ENCODE peak calls at places on chromosomes 7 and 10, in four cellular contexts. One of them, this sample, is unnamed.

GRCh38 chr7:155870334-155871180 is 58.3 kb upstream of the SHH start:
- ATAC-seq in upper lobe of left lung: no peak
- ATAC-seq in GM12878: no peak
- ATAC-seq in A549: no peak
- ATAC-seq in this sample: no peak

GRCh38 chr10:26653004-26653403 is 44.5 kb upstream of the PDSS1 start:
- ATAC-seq in A549: no peak
- ATAC-seq in GM12878: no peak
- ATAC-seq in upper lobe of left lung: no peak
- ATAC-seq in this sample: no peak

GRCh38 chr7:70313251-70313650 is 715.0 kb downstream of the AUTS2 start:
- ATAC-seq in upper lobe of left lung: no peak
- ATAC-seq in GM12878: no peak
- ATAC-seq in A549: no peak
- ATAC-seq in this sample: no peak

GRCh38 chr7:105131033-105131656 is 117.1 kb downstream of the KMT2E start:
- ATAC-seq in A549: no peak
- ATAC-seq in upper lobe of left lung: no peak
- ATAC-seq in GM12878: peak
- ATAC-seq in this sample: no peak

GRCh38 chr10:6333973-6334372 is 131.2 kb downstream of the PFKFB3 start:
- ATAC-seq in A549: no peak
- ATAC-seq in GM12878: no peak
- ATAC-seq in upper lobe of left lung: no peak
- ATAC-seq in this sample: no peak

GRCh38 chr10:65787571-65787970 is 1138.3 kb upstream of the LRRTM3 start:
- ATAC-seq in upper lobe of left lung: no peak
- ATAC-seq in A549: no peak
- ATAC-seq in GM12878: no peak
- ATAC-seq in this sample: no peak

GRCh38 chr10:119138341-119139306 is 26.9 kb downstream of the SFXN4 start:
- ATAC-seq in GM12878: no peak
- ATAC-seq in A549: no peak
- ATAC-seq in upper lobe of left lung: peak
- ATAC-seq in this sample: no peak

GRCh38 chr7:128867842-128868623 is 5.4 kb downstream of the ATP6V1F start:
- ATAC-seq in A549: no peak
- ATAC-seq in GM12878: no peak
- ATAC-seq in upper lobe of left lung: no peak
- ATAC-seq in this sample: no peak

GRCh38 chr7:94453898-94454297 is 55.7 kb upstream of the CASD1 start:
- ATAC-seq in A549: no peak
- ATAC-seq in upper lobe of left lung: no peak
- ATAC-seq in GM12878: no peak
- ATAC-seq in this sample: peak

GRCh38 chr10:74079914-74080590 is 70.6 kb downstream of the AP3M1 start:
- ATAC-seq in A549: no peak
- ATAC-seq in upper lobe of left lung: no peak
- ATAC-seq in GM12878: no peak
- ATAC-seq in this sample: no peak

GRCh38 chr7:111732923-111733322 is 170.6 kb upstream of the IMMP2L start:
- ATAC-seq in GM12878: peak
- ATAC-seq in A549: no peak
- ATAC-seq in upper lobe of left lung: no peak
- ATAC-seq in this sample: no peak

GRCh38 chr10:60314306-60314940 is 75.3 kb downstream of the ANK3 start:
- ATAC-seq in A549: no peak
- ATAC-seq in upper lobe of left lung: no peak
- ATAC-seq in GM12878: no peak
- ATAC-seq in this sample: no peak

GRCh38 chr10:98411768-98412167 is 3.2 kb downstream of the PYROXD2 start:
- ATAC-seq in GM12878: no peak
- ATAC-seq in A549: no peak
- ATAC-seq in upper lobe of left lung: no peak
- ATAC-seq in this sample: no peak

GRCh38 chr7:18290865-18291264 is 204.7 kb upstream of the HDAC9 start:
- ATAC-seq in A549: no peak
- ATAC-seq in upper lobe of left lung: no peak
- ATAC-seq in GM12878: peak
- ATAC-seq in this sample: no peak

GRCh38 chr10:96789571-96790108 is 42.5 kb upstream of the LCOR start:
- ATAC-seq in upper lobe of left lung: no peak
- ATAC-seq in A549: peak
- ATAC-seq in GM12878: peak
- ATAC-seq in this sample: no peak

GRCh38 chr10:69243817-69244216 is 23.7 kb downstream of the HKDC1 start:
- ATAC-seq in A549: no peak
- ATAC-seq in GM12878: no peak
- ATAC-seq in upper lobe of left lung: no peak
- ATAC-seq in this sample: no peak

GRCh38 chr10:43939389-43939938 is 290.8 kb upstream of the ZNF32 start:
- ATAC-seq in upper lobe of left lung: no peak
- ATAC-seq in GM12878: no peak
- ATAC-seq in A549: no peak
- ATAC-seq in this sample: no peak

GRCh38 chr7:37531225-37531624 is 82.6 kb upstream of the ELMO1 start:
- ATAC-seq in A549: no peak
- ATAC-seq in GM12878: no peak
- ATAC-seq in upper lobe of left lung: no peak
- ATAC-seq in this sample: no peak

GRCh38 chr7:115649429-115649828 is 381.1 kb downstream of the TFEC start:
- ATAC-seq in A549: no peak
- ATAC-seq in upper lobe of left lung: no peak
- ATAC-seq in GM12878: no peak
- ATAC-seq in this sample: no peak

GRCh38 chr10:98405422-98405821 is 9.6 kb downstream of the PYROXD2 start:
- ATAC-seq in A549: no peak
- ATAC-seq in upper lobe of left lung: no peak
- ATAC-seq in GM12878: no peak
- ATAC-seq in this sample: peak

GRCh38 chr10:114498413-114499111 is 94.3 kb upstream of the AFAP1L2 start:
- ATAC-seq in GM12878: peak
- ATAC-seq in upper lobe of left lung: no peak
- ATAC-seq in A549: no peak
- ATAC-seq in this sample: no peak

GRCh38 chr7:41292457-41292856 is 410.4 kb downstream of the INHBA start:
- ATAC-seq in A549: no peak
- ATAC-seq in GM12878: no peak
- ATAC-seq in upper lobe of left lung: no peak
- ATAC-seq in this sample: no peak

GRCh38 chr10:10007972-10008371 is 1009.7 kb upstream of the CELF2 start:
- ATAC-seq in GM12878: no peak
- ATAC-seq in upper lobe of left lung: no peak
- ATAC-seq in A549: no peak
- ATAC-seq in this sample: no peak

GRCh38 chr10:114876602-114877300 is 55.2 kb downstream of the FHIP2A start:
- ATAC-seq in GM12878: peak
- ATAC-seq in A549: peak
- ATAC-seq in upper lobe of left lung: peak
- ATAC-seq in this sample: peak

GRCh38 chr7:87608443-87608842 is 7.8 kb upstream of the ABCB1 start:
- ATAC-seq in A549: no peak
- ATAC-seq in upper lobe of left lung: no peak
- ATAC-seq in GM12878: no peak
- ATAC-seq in this sample: no peak

GRCh38 chr10:76086571-76087260 is 655.3 kb downstream of the LRMDA start:
- ATAC-seq in A549: peak
- ATAC-seq in upper lobe of left lung: no peak
- ATAC-seq in GM12878: peak
- ATAC-seq in this sample: peak

GRCh38 chr10:31171402-31172120 is 139.9 kb upstream of the ZNF438 start:
- ATAC-seq in A549: no peak
- ATAC-seq in GM12878: no peak
- ATAC-seq in upper lobe of left lung: no peak
- ATAC-seq in this sample: no peak

GRCh38 chr10:103238506-103239252 is 7.0 kb upstream of the RPEL1 start:
- ATAC-seq in GM12878: no peak
- ATAC-seq in upper lobe of left lung: peak
- ATAC-seq in A549: peak
- ATAC-seq in this sample: peak

GRCh38 chr7:36650766-36651310 is 73.5 kb downstream of the AOAH start:
- ATAC-seq in A549: peak
- ATAC-seq in upper lobe of left lung: no peak
- ATAC-seq in GM12878: peak
- ATAC-seq in this sample: no peak

GRCh38 chr7:90298145-90299038 is 22.7 kb downstream of the FAM237B start:
- ATAC-seq in upper lobe of left lung: no peak
- ATAC-seq in A549: peak
- ATAC-seq in GM12878: peak
- ATAC-seq in this sample: peak

GRCh38 chr7:105830405-105831218 is 45.8 kb downstream of the ATXN7L1 start:
- ATAC-seq in GM12878: no peak
- ATAC-seq in A549: peak
- ATAC-seq in upper lobe of left lung: peak
- ATAC-seq in this sample: peak

GRCh38 chr10:70430489-70431445 is 10.7 kb downstream of the NODAL start:
- ATAC-seq in GM12878: no peak
- ATAC-seq in A549: no peak
- ATAC-seq in upper lobe of left lung: peak
- ATAC-seq in this sample: peak

GRCh38 chr10:11678074-11678793 is 63.9 kb upstream of the ECHDC3 start:
- ATAC-seq in upper lobe of left lung: no peak
- ATAC-seq in A549: no peak
- ATAC-seq in GM12878: peak
- ATAC-seq in this sample: no peak

GRCh38 chr10:11679946-11680345 is 62.2 kb upstream of the ECHDC3 start:
- ATAC-seq in upper lobe of left lung: no peak
- ATAC-seq in A549: no peak
- ATAC-seq in GM12878: no peak
- ATAC-seq in this sample: no peak

GRCh38 chr10:11682267-11682683 is 59.9 kb upstream of the ECHDC3 start:
- ATAC-seq in upper lobe of left lung: no peak
- ATAC-seq in A549: no peak
- ATAC-seq in GM12878: no peak
- ATAC-seq in this sample: no peak

GRCh38 chr10:11682896-11683295 is 59.3 kb upstream of the ECHDC3 start:
- ATAC-seq in GM12878: no peak
- ATAC-seq in upper lobe of left lung: no peak
- ATAC-seq in A549: no peak
- ATAC-seq in this sample: no peak

DNA sequence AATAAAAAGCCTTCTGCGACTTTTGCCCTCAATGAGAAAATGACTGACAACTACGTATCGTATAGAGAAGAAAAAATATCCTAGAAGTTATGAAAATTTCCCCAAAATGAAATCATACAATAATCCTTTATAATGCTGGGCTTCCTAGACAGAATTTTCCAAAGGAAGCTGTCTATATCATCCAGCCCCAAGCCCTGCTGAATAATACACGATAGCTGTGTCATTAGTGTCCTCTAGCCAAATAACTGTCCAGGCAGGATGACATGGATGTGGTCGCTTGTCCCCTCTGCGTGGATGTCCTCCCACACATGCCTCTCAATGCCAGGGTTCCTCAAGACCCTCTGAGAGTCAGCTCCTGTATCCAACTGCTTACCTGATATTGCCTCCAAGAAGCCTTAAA is 61.7 kb upstream of the ECHDC3 start:
- ATAC-seq in A549: no peak
- ATAC-seq in GM12878: no peak
- ATAC-seq in upper lobe of left lung: no peak
- ATAC-seq in this sample: no peak
- TF ChIP-seq EP300 in A549: no peak
- TF ChIP-seq EP300 in GM12878: no peak
- TF ChIP-seq EP300 in upper lobe of left lung: no peak
- TF ChIP-seq EP300 in this sample: no peak

GRCh38 chr10:22849077-22849810 is 78.6 kb upstream of the ARMC3 start:
- ATAC-seq in GM12878: peak
- ATAC-seq in upper lobe of left lung: peak
- ATAC-seq in A549: no peak
- ATAC-seq in this sample: peak
- TF ChIP-seq EP300 in GM12878: no peak
- TF ChIP-seq EP300 in upper lobe of left lung: no peak
- TF ChIP-seq EP300 in A549: no peak
- TF ChIP-seq EP300 in this sample: no peak

GRCh38 chr10:32501906-32502305 is 56.0 kb downstream of the CCDC7 start:
- ATAC-seq in A549: no peak
- ATAC-seq in GM12878: no peak
- ATAC-seq in upper lobe of left lung: peak
- ATAC-seq in this sample: no peak
- TF ChIP-seq EP300 in A549: no peak
- TF ChIP-seq EP300 in GM12878: no peak
- TF ChIP-seq EP300 in upper lobe of left lung: no peak
- TF ChIP-seq EP300 in this sample: no peak

GRCh38 chr7:47038621-47039020 is 543.3 kb downstream of the TNS3 start:
- ATAC-seq in GM12878: no peak
- ATAC-seq in upper lobe of left lung: no peak
- ATAC-seq in A549: no peak
- ATAC-seq in this sample: no peak

GRCh38 chr7:47039089-47039648 is 542.7 kb downstream of the TNS3 start:
- ATAC-seq in GM12878: no peak
- ATAC-seq in A549: no peak
- ATAC-seq in upper lobe of left lung: no peak
- ATAC-seq in this sample: no peak

GRCh38 chr7:47037607-47038006 is 544.3 kb downstream of the TNS3 start:
- ATAC-seq in GM12878: no peak
- ATAC-seq in A549: no peak
- ATAC-seq in upper lobe of left lung: no peak
- ATAC-seq in this sample: no peak

GRCh38 chr7:47040795-47041194 is 541.1 kb downstream of the TNS3 start:
- ATAC-seq in upper lobe of left lung: no peak
- ATAC-seq in GM12878: no peak
- ATAC-seq in A549: no peak
- ATAC-seq in this sample: no peak

DNA sequence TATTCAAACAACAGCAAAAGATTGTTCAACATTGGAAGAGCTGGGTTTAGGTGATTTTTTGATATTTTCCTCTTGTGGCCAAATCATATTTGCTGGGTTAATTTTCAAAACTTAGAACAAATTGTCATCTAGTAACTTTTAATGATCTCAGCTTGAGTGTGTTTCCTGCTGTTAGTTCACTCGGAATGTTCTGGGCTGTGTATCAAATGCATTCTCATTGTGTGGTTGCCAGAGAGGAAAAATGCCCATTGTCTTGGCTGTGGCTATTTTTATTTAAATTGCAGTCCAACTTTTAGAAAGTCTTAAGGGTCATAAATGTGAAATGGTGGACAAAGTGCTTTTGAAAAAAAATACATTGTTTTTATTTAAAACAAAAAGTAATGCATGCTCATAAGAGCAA is 542.0 kb downstream of the TNS3 start:
- ATAC-seq in GM12878: no peak
- ATAC-seq in upper lobe of left lung: no peak
- ATAC-seq in A549: no peak
- ATAC-seq in this sample: no peak
- TF ChIP-seq EP300 in GM12878: no peak
- TF ChIP-seq EP300 in upper lobe of left lung: no peak
- TF ChIP-seq EP300 in A549: no peak
- TF ChIP-seq EP300 in this sample: no peak

DNA sequence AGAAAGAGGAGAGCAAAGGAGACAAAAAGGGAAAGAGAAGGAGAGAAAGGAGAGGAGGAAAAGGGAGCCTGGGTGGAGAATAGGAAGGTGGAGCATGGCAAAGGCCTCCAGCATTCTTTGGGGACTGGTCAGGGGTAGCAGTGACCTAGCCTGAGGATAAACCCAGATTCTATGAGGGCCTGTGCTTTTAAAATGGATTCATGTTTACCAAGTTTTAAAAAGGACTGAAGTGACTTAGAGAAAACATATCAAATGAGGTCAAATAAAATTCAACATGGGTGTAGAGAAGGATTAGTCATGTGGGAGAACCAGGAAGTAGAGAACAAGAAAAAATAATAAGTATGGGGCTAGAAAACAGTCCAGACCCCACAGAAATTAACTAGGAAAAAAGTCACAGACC is 20.7 kb downstream of the CREB3L2 start:
- ATAC-seq in A549: no peak
- ATAC-seq in GM12878: peak
- ATAC-seq in upper lobe of left lung: no peak
- ATAC-seq in this sample: no peak
- TF ChIP-seq EP300 in A549: no peak
- TF ChIP-seq EP300 in GM12878: no peak
- TF ChIP-seq EP300 in upper lobe of left lung: no peak
- TF ChIP-seq EP300 in this sample: no peak

This sample was measured in gastroesophageal sphincter.